ENCODE peak calls at places on chromosomes 6 and 20, in four cellular contexts. Y is right lobe of liver, S is nephron progenitor cell, X is stomach. K is an unnamed sample.

GRCh38 chr6:42339991-42340401 is 111.7 kb downstream of the TRERF1 start:
- DNase-seq in Y (no peak), S (no peak), X (no peak), K (no peak)

GRCh38 chr6:25494469-25494868 is 157.5 kb upstream of the SCGN start:
- DNase-seq in X (no peak), S (no peak), Y (no peak), K (no peak)

GRCh38 chr6:20770776-20771175 is 236.5 kb downstream of the CDKAL1 start:
- DNase-seq in Y (no peak), X (no peak), S (no peak), K (no peak)

GRCh38 chr6:101117397-101118185 is 236.5 kb upstream of the ASCC3 start:
- DNase-seq in Y (no peak), S (peak; percentile 30), X (no peak), K (peak; percentile 73)

GRCh38 chr6:104477569-104477968 is 382.1 kb downstream of the HACE1 start:
- DNase-seq in S (no peak), X (no peak), Y (no peak), K (no peak)

GRCh38 chr6:117938324-117938995 is 31.4 kb downstream of the SLC35F1 start:
- DNase-seq in Y (no peak), X (no peak), S (no peak), K (no peak)

GRCh38 chr6:106125925-106126435 is 39.8 kb downstream of the PRDM1 start:
- DNase-seq in S (no peak), X (no peak), Y (no peak), K (no peak)

GRCh38 chr20:55530763-55531162 is 474.6 kb downstream of the CBLN4 start:
- DNase-seq in S (no peak), Y (no peak), X (no peak), K (no peak)

GRCh38 chr6:2804516-2804915 is 37.1 kb downstream of the SERPINB1 start:
- DNase-seq in Y (no peak), X (peak; percentile 40), S (no peak), K (no peak)

GRCh38 chr6:79536615-79536968 is 638 bp downstream of the LCA5 start:
- DNase-seq in Y (no peak), X (no peak), S (no peak), K (peak; percentile 37)

GRCh38 chr20:22430154-22430745 is 154.1 kb downstream of the FOXA2 start:
- DNase-seq in Y (no peak), X (no peak), S (peak; percentile 52), K (no peak)

GRCh38 chr6:49551126-49551865 is 828 bp downstream of the C6orf141 start:
- DNase-seq in Y (peak; percentile 56), X (no peak), S (peak; percentile 47), K (peak; percentile 72)

GRCh38 chr6:72649032-72649984 is 27.4 kb downstream of the KCNQ5 start:
- DNase-seq in X (no peak), S (no peak), Y (no peak), K (no peak)

GRCh38 chr6:108293527-108294296 is 1.1 kb upstream of the AFG1L start:
- DNase-seq in X (no peak), S (no peak), Y (no peak), K (peak; percentile 19)

GRCh38 chr6:170291271-170292110 is 613 bp upstream of the DLL1 start:
- DNase-seq in S (peak; percentile 76), Y (peak; percentile 79), X (peak; percentile 57), K (no peak)

GRCh38 chr6:139882234-139882633 is 507.8 kb upstream of the CITED2 start:
- DNase-seq in Y (no peak), X (no peak), S (peak; percentile 14), K (no peak)

GRCh38 chr6:5878792-5879191 is 127.9 kb downstream of the NRN1 start:
- DNase-seq in Y (no peak), S (no peak), X (no peak), K (no peak)

GRCh38 chr6:42137192-42137753 is 5.1 kb downstream of the C6orf132 start:
- DNase-seq in X (peak; percentile 89), Y (no peak), S (no peak), K (no peak)

GRCh38 chr6:4139272-4139671 is 3.9 kb upstream of the ECI2 start:
- DNase-seq in Y (no peak), X (no peak), S (no peak), K (no peak)

GRCh38 chr20:312067-312466 is 13.3 kb upstream of the SOX12 start:
- DNase-seq in X (no peak), S (no peak), Y (no peak), K (no peak)

GRCh38 chr6:125871365-125871764 is 80.6 kb downstream of the NCOA7 start:
- DNase-seq in S (no peak), Y (no peak), X (no peak), K (no peak)

GRCh38 chr6:145763742-145764141 is 28.4 kb upstream of the EPM2A start:
- DNase-seq in S (no peak), Y (no peak), X (no peak), K (no peak)

GRCh38 chr6:64217721-64218603 is 582.4 kb downstream of the PHF3 start:
- DNase-seq in X (no peak), S (no peak), Y (no peak), K (no peak)

GRCh38 chr6:13229205-13230085 is 98.9 kb downstream of the TBC1D7 start:
- DNase-seq in Y (no peak), X (no peak), S (no peak), K (peak; percentile 41)

GRCh38 chr6:24931752-24932691 is 3.7 kb downstream of the RIPOR2 start:
- DNase-seq in S (no peak), X (no peak), Y (no peak), K (no peak)

GRCh38 chr20:1005452-1006027 is 3.4 kb upstream of the RSPO4 start:
- DNase-seq in Y (no peak), X (no peak), S (peak; percentile 52), K (peak; percentile 43)

GRCh38 chr6:37168163-37168758 is 1.7 kb upstream of the PIM1 start:
- DNase-seq in S (no peak), Y (no peak), X (no peak), K (no peak)